ENCODE peak calls at places on chromosomes 11 and 22, in four cellular contexts. G, U, K and J are unnamed samples.

GRCh38 chr11:64810891-64811272 is 531 bp upstream of the MEN1 start:
- DNase-seq in G (peak; percentile 77), U (no peak), K (no peak), J (peak; percentile 79)

GRCh38 chr22:36432592-36433317 is 45.0 kb upstream of the MYH9 start:
- DNase-seq in G (peak; percentile 23), U (no peak), K (no peak), J (peak; percentile 40)

GRCh38 chr11:94519478-94520084 is 7.3 kb downstream of the C11orf97 start:
- DNase-seq in G (no peak), U (peak; percentile 15), K (no peak), J (peak; percentile 62)

GRCh38 chr11:27950339-27950738 is 157.6 kb downstream of the KIF18A start:
- DNase-seq in G (no peak), U (no peak), K (no peak), J (peak; percentile 26)

GRCh38 chr22:44680481-44680894 is 21.5 kb upstream of the PRR5 start:
- DNase-seq in G (no peak), U (no peak), K (no peak), J (no peak)

GRCh38 chr11:60169264-60169915 is 13.5 kb downstream of the MS4A6A start:
- DNase-seq in G (peak; percentile 33), U (no peak), K (no peak), J (peak; percentile 68)

GRCh38 chr22:45584121-45584570 is 81.5 kb downstream of the FBLN1 start:
- DNase-seq in G (no peak), U (no peak), K (no peak), J (no peak)

GRCh38 chr22:26606611-26607010 is 11.2 kb downstream of the CRYBB1 start:
- DNase-seq in G (no peak), U (peak; percentile 34), K (no peak), J (no peak)

GRCh38 chr11:59680287-59681154 is 11.7 kb upstream of the PATL1 start:
- DNase-seq in G (peak; percentile 73), U (peak; percentile 54), K (peak; percentile 20), J (peak; percentile 91)

GRCh38 chr11:68168694-68169093 is 44.4 kb downstream of the KMT5B start:
- DNase-seq in G (no peak), U (no peak), K (no peak), J (no peak)

GRCh38 chr11:62539238-62539925 is 7.2 kb downstream of the AHNAK start:
- DNase-seq in G (no peak), U (peak; percentile 38), K (no peak), J (no peak)

GRCh38 chr11:77101043-77101537 is 1.6 kb upstream of the OMP start:
- DNase-seq in G (peak; percentile 41), U (peak; percentile 72), K (no peak), J (peak; percentile 74)

GRCh38 chr11:128066429-128066828 is 520.9 kb downstream of the ETS1 start:
- DNase-seq in G (no peak), U (no peak), K (no peak), J (no peak)

GRCh38 chr22:36465232-36466021 is 16.0 kb downstream of the TXN2 start:
- DNase-seq in G (peak; percentile 31), U (no peak), K (no peak), J (no peak)

GRCh38 chr11:32034149-32034548 is 56.7 kb upstream of the RCN1 start:
- DNase-seq in G (no peak), U (no peak), K (no peak), J (no peak)

GRCh38 chr11:59283825-59284772 is 71.4 kb upstream of the MPEG1 start:
- DNase-seq in G (peak; percentile 40), U (peak; percentile 31), K (peak; percentile 71), J (peak; percentile 75)

GRCh38 chr11:121716060-121716459 is 263.3 kb upstream of the SORL1-AS1 start:
- DNase-seq in G (no peak), U (no peak), K (no peak), J (no peak)

GRCh38 chr11:58968251-58968711 is 29.0 kb downstream of the GLYATL1 start:
- DNase-seq in G (no peak), U (no peak), K (no peak), J (peak; percentile 66)

GRCh38 chr11:119892311-119892808 is 163.4 kb upstream of the NECTIN1 start:
- DNase-seq in G (no peak), U (no peak), K (no peak), J (no peak)

GRCh38 chr22:23835773-23836144 is 3.0 kb downstream of the DERL3 start:
- DNase-seq in G (no peak), U (no peak), K (no peak), J (no peak)

GRCh38 chr11:74321487-74322188 is 10.2 kb upstream of the P4HA3 start:
- DNase-seq in G (peak; percentile 12), U (peak; percentile 30), K (no peak), J (peak; percentile 70)

GRCh38 chr11:68735125-68735524 is 16.2 kb downstream of the TESMIN start:
- DNase-seq in G (no peak), U (no peak), K (no peak), J (no peak)

GRCh38 chr11:7088921-7089320 is at the start of gene RBMXL2:
- DNase-seq in G (no peak), U (no peak), K (no peak), J (peak; percentile 30)

GRCh38 chr11:60842688-60843605 is 1.0 kb downstream of the CCDC86 start:
- DNase-seq in G (no peak), U (no peak), K (no peak), J (no peak)

GRCh38 chr11:71774603-71775222 is 58.3 kb upstream of the DEFB108B start:
- DNase-seq in G (no peak), U (no peak), K (no peak), J (no peak)
- H3K27ac ChIP-seq in G (no peak overlapping the region), U (no peak overlapping the region), K (no peak overlapping the region), J (no peak overlapping the region)

DNA sequence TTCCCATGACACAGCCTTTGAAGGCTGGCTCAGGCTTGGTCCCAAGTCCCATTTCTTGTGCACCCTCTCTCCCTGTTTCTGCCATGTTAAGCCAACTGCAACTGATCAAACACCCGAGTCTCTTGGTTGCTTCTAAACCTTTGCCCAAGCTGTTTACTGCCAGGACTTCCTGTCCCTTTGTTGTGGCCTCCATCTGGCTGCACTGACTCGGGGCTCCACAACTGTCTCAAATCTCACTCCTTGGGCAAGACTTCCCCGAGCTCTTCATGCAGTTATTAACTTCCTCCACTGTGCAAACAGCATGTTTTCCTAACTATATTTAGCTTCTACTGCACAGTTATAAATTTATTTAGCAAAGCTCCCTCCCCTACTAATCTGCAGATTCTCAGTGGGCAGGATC is 4.3 kb downstream of the VPREB1 start:
- DNase-seq in G (no peak), U (no peak), K (no peak), J (no peak)
- TF ChIP-seq EZH2 in G (no peak), U (no peak), K (no peak), J (peak; percentile 65)

GRCh38 chr11:129270471-129270870 is 78.3 kb upstream of the ARHGAP32 start:
- DNase-seq in G (no peak), U (no peak), K (no peak), J (no peak)
- TF ChIP-seq JUNB in G (no peak), U (no peak), K (no peak), J (no peak)

GRCh38 chr22:31652129-31652528 is 9.9 kb downstream of the PISD start:
- DNase-seq in G (no peak), U (no peak), K (no peak), J (no peak)

GRCh38 chr22:31651667-31652066 is 10.3 kb downstream of the PISD start:
- DNase-seq in G (no peak), U (no peak), K (no peak), J (no peak)

GRCh38 chr22:31653944-31654343 is 8.1 kb downstream of the PISD start:
- DNase-seq in G (no peak), U (no peak), K (no peak), J (no peak)

GRCh38 chr22:31654408-31654807 is 7.6 kb downstream of the PISD start:
- DNase-seq in G (no peak), U (no peak), K (no peak), J (no peak)

DNA sequence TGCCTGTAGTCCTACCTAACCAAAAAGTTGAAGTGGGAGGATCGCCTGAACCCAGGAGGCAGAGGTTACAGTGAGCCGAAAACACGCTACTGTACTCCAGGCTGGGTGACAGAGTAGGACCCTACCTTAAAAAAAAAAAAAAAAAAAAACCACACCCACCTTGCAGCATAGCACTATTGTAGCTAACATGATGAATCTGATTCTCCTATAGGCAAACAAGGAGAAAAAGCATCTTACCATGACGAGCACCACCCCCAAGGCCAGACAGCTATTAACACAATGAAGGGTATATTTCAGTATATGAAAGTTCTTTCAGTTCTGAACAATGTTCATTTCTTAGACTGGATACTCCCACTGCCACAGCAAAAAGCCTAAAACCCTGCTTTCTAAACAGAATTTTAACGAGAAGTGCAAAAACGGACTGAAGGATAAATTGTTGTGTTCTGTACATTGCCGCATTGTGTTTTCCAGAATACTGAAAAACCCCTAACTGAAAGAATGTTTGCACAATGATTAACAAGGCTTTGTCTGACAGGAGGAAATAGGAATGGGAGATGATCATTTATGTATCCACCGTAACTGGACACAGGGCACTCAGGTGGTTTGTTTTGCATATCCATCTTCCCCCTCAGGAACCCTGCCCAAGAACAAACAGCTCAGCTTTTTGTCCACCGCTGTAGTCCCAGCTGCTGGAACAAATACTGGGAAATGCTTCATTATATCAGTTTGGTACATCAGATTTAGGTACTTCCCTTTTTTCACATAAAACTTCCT is 8.9 kb downstream of the PISD start:
- DNase-seq in G (peak; percentile 22), U (no peak), K (no peak), J (no peak)
- H3K27ac ChIP-seq in G (no peak overlapping the region), U (no peak overlapping the region), K (peak overlapping the region; percentile 85), J (no peak overlapping the region)

DNA sequence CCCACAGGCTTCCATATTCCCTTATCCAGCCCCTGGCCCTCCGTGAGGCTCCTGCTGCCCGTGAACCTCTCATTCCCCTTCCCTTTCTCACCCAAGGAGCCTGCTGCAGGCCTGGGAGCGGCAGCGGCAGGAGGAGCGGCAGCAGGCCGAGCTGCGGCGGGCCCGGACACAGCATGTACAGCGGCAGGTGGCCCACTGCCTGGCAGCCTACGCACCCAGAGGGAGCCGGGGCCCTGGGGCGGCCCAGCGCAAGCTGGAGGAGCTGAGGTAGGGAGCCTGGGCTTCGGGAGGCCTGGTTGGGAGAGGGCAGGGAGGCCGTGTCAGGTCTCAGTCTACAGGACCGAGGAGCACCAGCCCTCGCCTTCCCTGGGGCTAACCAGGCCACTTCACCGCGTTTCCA is 8.1 kb upstream of the SART1 start:
- DNase-seq in G (no peak), U (no peak), K (no peak), J (no peak)
- TF ChIP-seq EZH2 in G (no peak), U (no peak), K (no peak), J (no peak)

GRCh38 chr11:72787262-72788104 is 6.4 kb downstream of the STARD10 start:
- DNase-seq in G (peak; percentile 94), U (peak; percentile 85), K (no peak), J (peak; percentile 95)
- TF ChIP-seq JUNB in G (no peak), U (no peak), K (no peak), J (no peak)

GRCh38 chr11:71298761-71299181 is 46.4 kb upstream of the SHANK2 start:
- DNase-seq in G (no peak), U (no peak), K (no peak), J (no peak)
- H3K27ac ChIP-seq in G (no peak overlapping the region), U (no peak overlapping the region), K (no peak overlapping the region), J (no peak overlapping the region)